ENCODE peak calls at places on chromosomes 2 and 18, in nine cellular contexts. F is AG09309, L is neural crest cell, T is endothelial cell, O is choroid plexus epithelial cell, E is heart left ventricle, Q is lower lobe of right lung, A is psoas muscle, Z is PC-3. H is an unnamed sample.
A peak's percentile ranks its signal among the peaks of the same experiment; 100 is the strongest.

GRCh38 chr18:59220784-59221765 is 1.1 kb downstream of the GRP start:
- DNase-seq in O (no peak), E (no peak), T (peak; percentile 14), A (no peak), Z (no peak), L (peak; percentile 11), F (no peak), Q (no peak), H (no peak)

GRCh38 chr18:23812566-23813440 is 123.5 kb downstream of the LAMA3 start:
- DNase-seq in Z (peak; percentile 53), F (no peak), Q (no peak), A (no peak), E (no peak), L (no peak), T (no peak), O (peak; percentile 43), H (no peak)

GRCh38 chr2:134453973-134454372 is 200.1 kb downstream of the MGAT5 start:
- DNase-seq in Z (no peak), T (no peak), F (no peak), E (no peak), L (no peak), Q (no peak), O (no peak), A (no peak), H (no peak)

GRCh38 chr2:240878341-240878936 is 9.8 kb downstream of the AGXT start:
- DNase-seq in E (no peak), T (no peak), Q (peak; percentile 41), F (no peak), L (no peak), Z (no peak), A (no peak), O (no peak), H (no peak)

GRCh38 chr2:206477296-206477695 is 34.0 kb downstream of the ADAM23 start:
- DNase-seq in T (no peak), O (peak; percentile 57), Q (no peak), Z (no peak), E (no peak), L (no peak), F (peak; percentile 71), A (no peak), H (no peak)

GRCh38 chr18:48649231-48649630 is 110.4 kb downstream of the CTIF start:
- DNase-seq in L (no peak), Z (no peak), F (no peak), E (no peak), O (no peak), A (no peak), Q (no peak), T (no peak), H (no peak)

GRCh38 chr2:240439698-240440151 is 4.3 kb downstream of the GPC1 start:
- DNase-seq in L (no peak), T (no peak), O (no peak), A (peak; percentile 54), E (no peak), F (no peak), Z (no peak), Q (peak; percentile 41), H (no peak)

GRCh38 chr2:44932079-44932478 is 9.4 kb upstream of the SIX3 start:
- DNase-seq in E (no peak), A (no peak), Q (no peak), L (no peak), O (no peak), T (no peak), F (no peak), Z (no peak), H (no peak)

GRCh38 chr2:96207073-96207777 is 1.4 kb downstream of the STARD7 start:
- DNase-seq in Z (peak; percentile 57), T (no peak), E (no peak), O (no peak), F (no peak), Q (no peak), L (no peak), A (no peak), H (peak; percentile 12)

GRCh38 chr18:69974365-69974764 is 26.7 kb upstream of the CD226 start:
- DNase-seq in A (no peak), O (peak; percentile 26), L (no peak), Z (peak; percentile 46), F (no peak), Q (no peak), T (no peak), E (no peak), H (no peak)

GRCh38 chr2:99404039-99404799 is 67.0 kb downstream of the EIF5B start:
- DNase-seq in F (no peak), Z (peak; percentile 59), E (no peak), Q (no peak), L (no peak), O (no peak), T (peak; percentile 7), A (no peak), H (no peak)

GRCh38 chr2:17877811-17878221 is 651 bp upstream of the KCNS3 start:
- DNase-seq in F (no peak), O (no peak), A (peak; percentile 59), Q (peak; percentile 48), T (peak; percentile 22), L (peak; percentile 4), E (no peak), Z (no peak), H (peak; percentile 2)

GRCh38 chr2:17878222-17879136 is at the start of gene KCNS3:
- DNase-seq in Z (peak; percentile 52), Q (peak; percentile 62), A (peak; percentile 78), E (peak; percentile 73), L (peak; percentile 26), T (peak; percentile 57), F (no peak), O (peak; percentile 19), H (peak; percentile 6)

GRCh38 chr2:17876590-17876989 is 1.9 kb upstream of the KCNS3 start:
- DNase-seq in O (no peak), F (no peak), Z (no peak), L (no peak), E (no peak), Q (no peak), A (no peak), T (no peak), H (no peak)

GRCh38 chr2:17879913-17880274 is 1.4 kb downstream of the KCNS3 start:
- DNase-seq in E (no peak), O (no peak), Q (no peak), T (no peak), A (no peak), Z (no peak), L (no peak), F (no peak), H (no peak)

GRCh38 chr2:17879137-17879912 is 858 bp downstream of the KCNS3 start:
- DNase-seq in F (no peak), E (peak; percentile 81), L (peak; percentile 55), Z (peak; percentile 68), Q (peak; percentile 76), O (peak; percentile 35), A (peak; percentile 89), T (peak; percentile 63), H (peak; percentile 3)
- TF ChIP-seq CTCF in F (peak; percentile 47), E (no peak), L (peak; percentile 37), Z (peak; percentile 36), Q (peak; percentile 30), O (peak; percentile 33), A (peak; percentile 19), T (no peak), H (no peak)

GRCh38 chr2:124753842-124754241 is 728.8 kb downstream of the CNTNAP5 start:
- DNase-seq in Z (no peak), A (no peak), T (no peak), L (no peak), E (no peak), F (no peak), O (no peak), Q (no peak), H (no peak)
- TF ChIP-seq CTCF in Z (no peak), A (no peak), T (no peak), L (no peak), E (no peak), F (no peak), O (no peak), Q (no peak), H (no peak)

DNA sequence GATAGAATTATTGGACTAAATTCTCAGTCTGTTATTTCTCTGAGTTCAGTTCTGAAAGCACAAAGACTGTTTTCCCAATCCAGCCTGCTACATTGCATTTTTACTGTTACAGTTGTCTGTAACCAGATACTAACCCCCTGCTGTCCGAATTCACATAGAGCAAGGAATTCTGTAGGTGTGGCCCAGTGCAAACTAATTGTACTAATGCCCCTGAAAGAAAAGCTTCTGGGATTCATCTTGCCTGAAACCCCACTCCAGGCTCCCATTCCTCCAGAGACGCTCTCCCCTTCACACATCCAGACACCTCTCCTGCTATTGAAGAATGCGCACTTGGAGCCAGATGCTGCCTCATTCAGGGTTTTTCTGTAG is 127.0 kb downstream of the TTC32 start:
- DNase-seq in Z (no peak), O (peak; percentile 80), Q (no peak), A (no peak), L (no peak), T (no peak), F (no peak), E (no peak), H (no peak)
- TF ChIP-seq CTCF in Z (no peak), O (no peak), Q (no peak), A (no peak), L (no peak), T (no peak), F (no peak), E (no peak), H (no peak)

GRCh38 chr2:237743561-237744269 is 54.9 kb upstream of the RBM44 start:
- DNase-seq in A (no peak), Q (no peak), F (no peak), E (no peak), L (no peak), T (no peak), O (peak; percentile 44), Z (peak; percentile 84), H (no peak)
- TF ChIP-seq CTCF in A (no peak), Q (no peak), F (peak; percentile 27), E (no peak), L (peak; percentile 45), T (no peak), O (peak; percentile 27), Z (peak; percentile 50), H (no peak)

DNA sequence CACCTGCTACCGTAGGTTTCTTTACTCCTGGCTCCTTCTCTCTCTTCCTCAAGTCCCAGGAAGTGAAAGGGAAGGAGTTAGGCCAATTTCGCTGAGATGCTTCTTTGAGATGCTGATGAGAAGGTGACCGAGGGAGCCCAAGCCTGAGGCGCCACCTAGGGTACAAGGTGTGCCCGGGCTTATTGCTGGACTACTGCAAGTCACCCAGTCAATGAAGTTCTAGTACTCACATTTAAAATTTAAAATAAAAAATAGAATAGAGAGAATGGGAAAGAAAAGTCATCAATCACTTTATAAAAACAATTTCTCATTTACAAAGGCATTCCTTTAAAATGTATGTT is 45.3 kb downstream of the ACAA2 start:
- DNase-seq in T (peak; percentile 61), F (peak; percentile 18), Q (no peak), E (no peak), L (peak; percentile 35), Z (peak; percentile 52), O (peak; percentile 84), A (peak; percentile 61), H (peak; percentile 49)
- TF ChIP-seq CTCF in T (peak; percentile 42), F (peak; percentile 80), Q (peak; percentile 59), E (peak; percentile 20), L (peak; percentile 75), Z (peak; percentile 61), O (peak; percentile 86), A (peak; percentile 48), H (no peak)

DNA sequence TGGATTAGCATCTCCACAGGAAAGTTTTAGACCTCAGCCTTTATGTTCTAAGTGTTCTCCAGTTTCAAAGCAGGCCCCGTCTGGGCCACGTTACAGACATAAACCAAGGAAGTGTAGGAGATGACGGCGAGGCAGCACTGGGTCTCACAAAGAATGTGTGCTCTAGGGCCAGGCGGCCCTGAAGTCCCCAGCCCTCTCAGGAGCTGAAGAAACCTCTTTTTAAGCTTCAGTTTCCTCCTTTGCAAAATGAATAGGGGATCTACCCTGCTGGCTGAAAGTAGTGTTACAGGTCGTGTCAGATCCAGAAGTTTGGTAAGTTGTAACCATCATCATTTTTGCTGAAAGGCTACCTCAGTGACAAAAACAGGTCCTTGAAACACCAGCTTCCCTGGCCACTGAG is 81.7 kb downstream of the SPRED2 start:
- DNase-seq in O (peak; percentile 43), Q (no peak), T (no peak), A (no peak), Z (no peak), L (no peak), E (no peak), F (no peak), H (peak; percentile 12)
- TF ChIP-seq CTCF in O (peak; percentile 56), Q (no peak), T (peak; percentile 64), A (no peak), Z (peak; percentile 44), L (peak; percentile 54), E (peak; percentile 8), F (no peak), H (peak; percentile 9)